ENCODE peak calls at places on chromosomes 3 and 15, in ten cellular contexts. B is adrenal gland, H is substantia nigra, O is SJSA1, Y is heart left ventricle, J is IMR-90, G is body of pancreas, Q is fibroblast of lung, Z is heart right ventricle, W is transverse colon. A is an unnamed sample.

GRCh38 chr15:87877114-87877810 is 379.3 kb downstream of the NTRK3 start:
- DNase-seq in B (peak), H (no peak), O (peak), Y (peak), J (peak), G (peak), Q (peak), Z (peak), W (no peak), A (no peak)

GRCh38 chr15:70023064-70023768 is 74.5 kb downstream of the TLE3 start:
- DNase-seq in B (no peak), H (no peak), O (peak), Y (no peak), J (peak), G (peak), Q (peak), Z (no peak), W (no peak), A (no peak)

GRCh38 chr3:37179144-37179967 is 5.0 kb upstream of the LRRFIP2 start:
- DNase-seq in B (no peak), H (no peak), O (no peak), Y (no peak), J (no peak), G (no peak), Q (no peak), Z (no peak), W (no peak), A (no peak)

GRCh38 chr3:146300756-146301155 is 49.9 kb upstream of the PLSCR4 start:
- DNase-seq in B (no peak), H (peak), O (no peak), Y (no peak), J (no peak), G (no peak), Q (no peak), Z (no peak), W (no peak), A (no peak)

GRCh38 chr3:126267169-126267975 is 87.0 kb upstream of the ALDH1L1 start:
- DNase-seq in B (peak), H (peak), O (peak), Y (peak), J (peak), G (peak), Q (peak), Z (peak), W (peak), A (peak)

GRCh38 chr3:125059488-125060245 is 3.9 kb upstream of the HEG1 start:
- DNase-seq in B (no peak), H (no peak), O (no peak), Y (no peak), J (peak), G (peak), Q (peak), Z (no peak), W (no peak), A (no peak)

GRCh38 chr3:85081191-85081895 is 122.6 kb downstream of the CADM2 start:
- DNase-seq in B (peak), H (peak), O (no peak), Y (no peak), J (peak), G (no peak), Q (peak), Z (no peak), W (no peak), A (no peak)

GRCh38 chr15:93245616-93246122 is 156.7 kb upstream of the RGMA start:
- DNase-seq in B (no peak), H (no peak), O (peak), Y (no peak), J (no peak), G (no peak), Q (no peak), Z (no peak), W (no peak), A (no peak)

GRCh38 chr3:11764931-11765363 is 81.7 kb downstream of the TAMM41 start:
- DNase-seq in B (no peak), H (no peak), O (peak), Y (no peak), J (peak), G (no peak), Q (peak), Z (no peak), W (no peak), A (no peak)

GRCh38 chr3:24037971-24038370 is 92.9 kb downstream of the NR1D2 start:
- DNase-seq in B (no peak), H (no peak), O (no peak), Y (no peak), J (no peak), G (no peak), Q (no peak), Z (no peak), W (no peak), A (no peak)

GRCh38 chr3:67381667-67382272 is 272.6 kb downstream of the SUCLG2 start:
- DNase-seq in B (no peak), H (no peak), O (no peak), Y (no peak), J (peak), G (no peak), Q (peak), Z (no peak), W (no peak), A (no peak)

GRCh38 chr15:51776952-51777574 is 25.7 kb downstream of the TMOD2 start:
- DNase-seq in B (peak), H (peak), O (peak), Y (peak), J (peak), G (peak), Q (peak), Z (peak), W (peak), A (no peak)

GRCh38 chr3:63951492-63951891 is 39.3 kb upstream of the SCAANT1 start:
- DNase-seq in B (no peak), H (no peak), O (no peak), Y (no peak), J (no peak), G (no peak), Q (no peak), Z (no peak), W (no peak), A (no peak)

GRCh38 chr3:180492047-180492446 is 109.9 kb upstream of the TTC14 start:
- DNase-seq in B (no peak), H (no peak), O (no peak), Y (no peak), J (no peak), G (no peak), Q (peak), Z (no peak), W (no peak), A (no peak)

GRCh38 chr3:72836923-72837322 is 11.3 kb downstream of the SHQ1 start:
- DNase-seq in B (peak), H (peak), O (no peak), Y (peak), J (no peak), G (peak), Q (no peak), Z (peak), W (peak), A (no peak)

GRCh38 chr3:72797773-72798543 is 50.3 kb downstream of the SHQ1 start:
- DNase-seq in B (peak), H (peak), O (no peak), Y (peak), J (peak), G (no peak), Q (peak), Z (peak), W (peak), A (no peak)

GRCh38 chr15:85407421-85408269 is 27.2 kb downstream of the AKAP13 start:
- DNase-seq in B (no peak), H (no peak), O (peak), Y (no peak), J (peak), G (peak), Q (peak), Z (no peak), W (no peak), A (no peak)

GRCh38 chr15:64861331-64861730 is 19.6 kb downstream of the PLEKHO2 start:
- DNase-seq in B (no peak), H (no peak), O (no peak), Y (no peak), J (no peak), G (no peak), Q (no peak), Z (no peak), W (no peak), A (no peak)

GRCh38 chr3:42702066-42702951 is at the start of gene HHATL:
- DNase-seq in B (peak), H (peak), O (no peak), Y (peak), J (no peak), G (no peak), Q (no peak), Z (peak), W (no peak), A (no peak)

GRCh38 chr3:15812183-15812582 is 14.4 kb upstream of the ANKRD28 start:
- DNase-seq in B (no peak), H (no peak), O (no peak), Y (no peak), J (peak), G (no peak), Q (no peak), Z (no peak), W (no peak), A (no peak)

GRCh38 chr3:138051946-138052802 is 42.2 kb downstream of the CLDN18 start:
- DNase-seq in B (peak), H (peak), O (peak), Y (no peak), J (peak), G (peak), Q (peak), Z (peak), W (no peak), A (no peak)

GRCh38 chr15:48541659-48542334 is 103.7 kb downstream of the FBN1 start:
- DNase-seq in B (no peak), H (no peak), O (peak), Y (no peak), J (peak), G (no peak), Q (peak), Z (peak), W (no peak), A (no peak)

GRCh38 chr3:177420643-177421042 is 223.4 kb upstream of the TBL1XR1 start:
- DNase-seq in B (no peak), H (no peak), O (peak), Y (no peak), J (peak), G (no peak), Q (peak), Z (no peak), W (no peak), A (no peak)

GRCh38 chr3:22594990-22595389 is 608.1 kb upstream of the UBE2E2 start:
- DNase-seq in B (no peak), H (no peak), O (no peak), Y (no peak), J (no peak), G (no peak), Q (no peak), Z (no peak), W (no peak), A (no peak)
- H3K27ac ChIP-seq in B (no peak), H (no peak), O (no peak), Y (no peak), J (no peak), G (no peak), Q (no peak), Z (no peak), W (no peak), A (no peak)

DNA sequence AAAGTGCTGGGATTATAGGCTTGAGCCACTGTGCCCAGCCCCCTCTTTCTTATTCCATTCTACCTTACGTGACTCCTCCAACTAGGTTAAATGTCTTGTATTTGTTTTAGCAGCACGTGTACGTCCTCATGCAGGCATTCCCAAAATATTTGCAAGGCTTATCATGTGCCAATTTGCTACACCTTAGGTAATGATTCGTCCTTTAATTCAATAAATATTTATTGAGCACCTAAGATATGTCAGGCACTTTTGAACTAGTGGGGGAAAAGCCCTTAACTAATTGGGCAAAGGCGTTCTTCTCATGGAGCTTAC is 15.0 kb upstream of the MAGI1 start:
- DNase-seq in B (no peak), H (no peak), O (no peak), Y (no peak), J (no peak), G (peak), Q (no peak), Z (no peak), W (no peak), A (no peak)
- H3K27ac ChIP-seq in B (peak), H (no peak), O (no peak), Y (peak), J (no peak), G (peak), Q (no peak), Z (peak), W (no peak), A (no peak)

DNA sequence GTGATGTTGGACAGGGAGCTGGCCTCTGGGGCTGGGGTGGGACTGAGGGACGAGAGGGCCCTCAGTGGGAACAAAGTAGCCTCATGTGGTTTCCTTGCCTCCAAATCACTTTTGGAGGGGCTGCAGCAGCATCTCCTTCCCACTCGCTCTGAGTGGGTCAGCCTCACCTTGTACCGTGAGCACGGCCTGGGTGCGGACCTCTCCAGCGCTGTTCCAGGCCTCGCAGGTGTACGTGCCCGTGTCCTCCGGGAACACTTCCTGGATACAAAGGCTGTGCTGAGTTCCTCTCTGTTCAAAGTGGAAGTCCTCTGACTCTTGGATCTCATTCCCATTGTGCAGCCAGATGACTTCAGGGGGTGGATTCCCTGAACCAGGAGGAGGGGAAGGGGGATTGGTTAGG is 123.7 kb upstream of the HACD2 start:
- DNase-seq in B (no peak), H (no peak), O (no peak), Y (no peak), J (no peak), G (no peak), Q (no peak), Z (no peak), W (no peak), A (no peak)
- H3K27ac ChIP-seq in B (no peak), H (no peak), O (no peak), Y (no peak), J (no peak), G (no peak), Q (no peak), Z (no peak), W (no peak), A (no peak)

GRCh38 chr3:8553405-8553804 is 51.8 kb downstream of the LMCD1 start:
- DNase-seq in B (no peak), H (no peak), O (no peak), Y (no peak), J (no peak), G (no peak), Q (no peak), Z (no peak), W (no peak), A (no peak)

GRCh38 chr3:8556470-8556869 is 54.8 kb downstream of the LMCD1 start:
- DNase-seq in B (no peak), H (no peak), O (no peak), Y (no peak), J (no peak), G (no peak), Q (no peak), Z (no peak), W (no peak), A (no peak)

GRCh38 chr3:8557298-8557697 is 55.7 kb downstream of the LMCD1 start:
- DNase-seq in B (peak), H (no peak), O (peak), Y (peak), J (peak), G (peak), Q (no peak), Z (peak), W (peak), A (no peak)

GRCh38 chr3:8554725-8555621 is 53.4 kb downstream of the LMCD1 start:
- DNase-seq in B (no peak), H (no peak), O (peak), Y (peak), J (peak), G (peak), Q (peak), Z (no peak), W (no peak), A (no peak)

GRCh38 chr3:8555705-8556314 is 54.2 kb downstream of the LMCD1 start:
- DNase-seq in B (no peak), H (no peak), O (no peak), Y (no peak), J (peak), G (no peak), Q (peak), Z (no peak), W (no peak), A (no peak)
- H3K27ac ChIP-seq in B (no peak), H (no peak), O (no peak), Y (peak), J (peak), G (no peak), Q (peak), Z (peak), W (peak), A (peak)

DNA sequence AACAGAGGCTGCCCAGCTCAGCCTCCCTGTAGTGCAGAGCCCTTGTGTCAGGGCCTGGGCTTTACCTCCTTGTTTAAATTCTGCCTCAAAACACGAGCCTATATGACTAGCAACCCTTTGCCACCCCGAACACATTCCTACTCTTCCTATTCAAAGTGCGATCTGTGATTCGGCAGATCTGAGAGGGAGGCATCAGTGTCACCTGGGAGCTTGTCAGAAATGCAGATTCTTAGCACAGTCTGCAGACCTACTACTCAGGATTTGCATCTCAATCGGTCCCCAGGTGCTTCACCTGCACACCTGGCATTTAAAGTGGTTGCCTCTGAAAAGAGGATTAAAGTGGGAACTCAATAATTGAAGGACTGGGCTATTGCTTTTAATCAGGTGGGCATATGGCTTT is 273.2 kb upstream of the TOPAZ1 start:
- DNase-seq in B (no peak), H (no peak), O (no peak), Y (no peak), J (no peak), G (no peak), Q (no peak), Z (no peak), W (no peak), A (no peak)
- H3K27ac ChIP-seq in B (no peak), H (no peak), O (no peak), Y (no peak), J (no peak), G (no peak), Q (no peak), Z (no peak), W (no peak), A (no peak)

GRCh38 chr15:37015476-37015875 is 84.9 kb downstream of the MEIS2 start:
- DNase-seq in B (no peak), H (no peak), O (no peak), Y (no peak), J (no peak), G (no peak), Q (peak), Z (no peak), W (no peak), A (no peak)

GRCh38 chr15:37015025-37015424 is 85.3 kb downstream of the MEIS2 start:
- DNase-seq in B (peak), H (no peak), O (no peak), Y (peak), J (no peak), G (no peak), Q (peak), Z (peak), W (no peak), A (no peak)

GRCh38 chr15:37016287-37016686 is 84.1 kb downstream of the MEIS2 start:
- DNase-seq in B (peak), H (no peak), O (no peak), Y (no peak), J (peak), G (peak), Q (peak), Z (peak), W (peak), A (no peak)

GRCh38 chr15:37014566-37014965 is 85.8 kb downstream of the MEIS2 start:
- DNase-seq in B (no peak), H (no peak), O (no peak), Y (no peak), J (no peak), G (no peak), Q (no peak), Z (no peak), W (no peak), A (no peak)

GRCh38 chr15:37014137-37014536 is 86.2 kb downstream of the MEIS2 start:
- DNase-seq in B (no peak), H (no peak), O (no peak), Y (no peak), J (no peak), G (no peak), Q (peak), Z (no peak), W (no peak), A (no peak)
- H3K27ac ChIP-seq in B (peak), H (no peak), O (no peak), Y (peak), J (no peak), G (no peak), Q (no peak), Z (peak), W (peak), A (no peak)

A was measured in left lung.